ENCODE peak calls at places on chromosomes 2 and 18, in seven cellular contexts. One of them, this sample, is unnamed.

GRCh38 chr2:191892391-191892790 is 45.5 kb upstream of the CAVIN2 start:
- DNase-seq in NCI-H187 treated with DMSO at 0.1 percent for 48 hours: no peak
- DNase-seq in HAP-1: no peak
- DNase-seq in lung microvascular endothelial cell: peak; percentile 29
- DNase-seq in cardiac muscle cell: no peak
- DNase-seq in NCI-H774: no peak
- DNase-seq in stimulated activated CD8-positive, alpha-beta memory T cell treated with anti-CD3 and anti-CD28 coated beads, Interleukin-15, amount 100 ng/mL, for 48 hours: no peak
- DNase-seq in this sample: no peak

GRCh38 chr2:208280933-208281332 is 14.9 kb downstream of the PIKFYVE start:
- DNase-seq in NCI-H187 treated with DMSO at 0.1 percent for 48 hours: no peak
- DNase-seq in HAP-1: no peak
- DNase-seq in lung microvascular endothelial cell: no peak
- DNase-seq in cardiac muscle cell: no peak
- DNase-seq in NCI-H774: no peak
- DNase-seq in stimulated activated CD8-positive, alpha-beta memory T cell treated with anti-CD3 and anti-CD28 coated beads, Interleukin-15, amount 100 ng/mL, for 48 hours: no peak
- DNase-seq in this sample: no peak

GRCh38 chr2:96117701-96118588 is 1.6 kb upstream of the ADRA2B start:
- DNase-seq in NCI-H187 treated with DMSO at 0.1 percent for 48 hours: no peak
- DNase-seq in HAP-1: no peak
- DNase-seq in lung microvascular endothelial cell: no peak
- DNase-seq in cardiac muscle cell: peak; percentile 13
- DNase-seq in NCI-H774: no peak
- DNase-seq in stimulated activated CD8-positive, alpha-beta memory T cell treated with anti-CD3 and anti-CD28 coated beads, Interleukin-15, amount 100 ng/mL, for 48 hours: no peak
- DNase-seq in this sample: no peak

GRCh38 chr2:2763351-2763997 is 432.4 kb upstream of the MYT1L start:
- DNase-seq in NCI-H187 treated with DMSO at 0.1 percent for 48 hours: no peak
- DNase-seq in HAP-1: no peak
- DNase-seq in lung microvascular endothelial cell: no peak
- DNase-seq in cardiac muscle cell: no peak
- DNase-seq in NCI-H774: no peak
- DNase-seq in stimulated activated CD8-positive, alpha-beta memory T cell treated with anti-CD3 and anti-CD28 coated beads, Interleukin-15, amount 100 ng/mL, for 48 hours: no peak
- DNase-seq in this sample: no peak

GRCh38 chr2:234444888-234445287 is 52.0 kb downstream of the ARL4C start:
- DNase-seq in NCI-H187 treated with DMSO at 0.1 percent for 48 hours: no peak
- DNase-seq in HAP-1: no peak
- DNase-seq in lung microvascular endothelial cell: peak; percentile 89
- DNase-seq in cardiac muscle cell: no peak
- DNase-seq in NCI-H774: no peak
- DNase-seq in stimulated activated CD8-positive, alpha-beta memory T cell treated with anti-CD3 and anti-CD28 coated beads, Interleukin-15, amount 100 ng/mL, for 48 hours: no peak
- DNase-seq in this sample: no peak

GRCh38 chr2:241354668-241355658 is 1.1 kb upstream of the FARP2 start:
- DNase-seq in NCI-H187 treated with DMSO at 0.1 percent for 48 hours: no peak
- DNase-seq in HAP-1: peak; percentile 57
- DNase-seq in lung microvascular endothelial cell: peak; percentile 59
- DNase-seq in cardiac muscle cell: peak; percentile 84
- DNase-seq in NCI-H774: peak; percentile 56
- DNase-seq in stimulated activated CD8-positive, alpha-beta memory T cell treated with anti-CD3 and anti-CD28 coated beads, Interleukin-15, amount 100 ng/mL, for 48 hours: peak; percentile 72
- DNase-seq in this sample: peak; percentile 70

GRCh38 chr2:218033590-218034496 is 31.0 kb upstream of the TNS1 start:
- DNase-seq in NCI-H187 treated with DMSO at 0.1 percent for 48 hours: no peak
- DNase-seq in HAP-1: no peak
- DNase-seq in lung microvascular endothelial cell: no peak
- DNase-seq in cardiac muscle cell: peak; percentile 54
- DNase-seq in NCI-H774: no peak
- DNase-seq in stimulated activated CD8-positive, alpha-beta memory T cell treated with anti-CD3 and anti-CD28 coated beads, Interleukin-15, amount 100 ng/mL, for 48 hours: no peak
- DNase-seq in this sample: no peak

GRCh38 chr2:168233726-168234406 is 13.5 kb downstream of the STK39 start:
- DNase-seq in NCI-H187 treated with DMSO at 0.1 percent for 48 hours: no peak
- DNase-seq in HAP-1: no peak
- DNase-seq in lung microvascular endothelial cell: no peak
- DNase-seq in cardiac muscle cell: no peak
- DNase-seq in NCI-H774: no peak
- DNase-seq in stimulated activated CD8-positive, alpha-beta memory T cell treated with anti-CD3 and anti-CD28 coated beads, Interleukin-15, amount 100 ng/mL, for 48 hours: no peak
- DNase-seq in this sample: no peak

GRCh38 chr2:31386648-31387047 is 27.9 kb downstream of the XDH start:
- DNase-seq in NCI-H187 treated with DMSO at 0.1 percent for 48 hours: no peak
- DNase-seq in HAP-1: no peak
- DNase-seq in lung microvascular endothelial cell: no peak
- DNase-seq in cardiac muscle cell: no peak
- DNase-seq in NCI-H774: no peak
- DNase-seq in stimulated activated CD8-positive, alpha-beta memory T cell treated with anti-CD3 and anti-CD28 coated beads, Interleukin-15, amount 100 ng/mL, for 48 hours: no peak
- DNase-seq in this sample: peak; percentile 12

GRCh38 chr2:222532315-222532714 is 108.0 kb downstream of the SGPP2 start:
- DNase-seq in NCI-H187 treated with DMSO at 0.1 percent for 48 hours: no peak
- DNase-seq in HAP-1: no peak
- DNase-seq in lung microvascular endothelial cell: no peak
- DNase-seq in cardiac muscle cell: no peak
- DNase-seq in NCI-H774: no peak
- DNase-seq in stimulated activated CD8-positive, alpha-beta memory T cell treated with anti-CD3 and anti-CD28 coated beads, Interleukin-15, amount 100 ng/mL, for 48 hours: no peak
- DNase-seq in this sample: no peak

GRCh38 chr18:72206814-72207213 is 337.3 kb downstream of the CBLN2 start:
- DNase-seq in NCI-H187 treated with DMSO at 0.1 percent for 48 hours: peak; percentile 44
- DNase-seq in HAP-1: no peak
- DNase-seq in lung microvascular endothelial cell: no peak
- DNase-seq in cardiac muscle cell: peak; percentile 38
- DNase-seq in NCI-H774: no peak
- DNase-seq in stimulated activated CD8-positive, alpha-beta memory T cell treated with anti-CD3 and anti-CD28 coated beads, Interleukin-15, amount 100 ng/mL, for 48 hours: no peak
- DNase-seq in this sample: no peak

GRCh38 chr2:160928854-160929301 is 231.3 kb upstream of the TANK start:
- DNase-seq in NCI-H187 treated with DMSO at 0.1 percent for 48 hours: no peak
- DNase-seq in HAP-1: no peak
- DNase-seq in lung microvascular endothelial cell: no peak
- DNase-seq in cardiac muscle cell: no peak
- DNase-seq in NCI-H774: no peak
- DNase-seq in stimulated activated CD8-positive, alpha-beta memory T cell treated with anti-CD3 and anti-CD28 coated beads, Interleukin-15, amount 100 ng/mL, for 48 hours: no peak
- DNase-seq in this sample: no peak

GRCh38 chr2:68853035-68853434 is 18.2 kb downstream of the BMP10 start:
- DNase-seq in NCI-H187 treated with DMSO at 0.1 percent for 48 hours: no peak
- DNase-seq in HAP-1: no peak
- DNase-seq in lung microvascular endothelial cell: peak; percentile 17
- DNase-seq in cardiac muscle cell: no peak
- DNase-seq in NCI-H774: no peak
- DNase-seq in stimulated activated CD8-positive, alpha-beta memory T cell treated with anti-CD3 and anti-CD28 coated beads, Interleukin-15, amount 100 ng/mL, for 48 hours: no peak
- DNase-seq in this sample: no peak

GRCh38 chr2:196453613-196454047 is 185.9 kb upstream of the CCDC150 start:
- DNase-seq in NCI-H187 treated with DMSO at 0.1 percent for 48 hours: no peak
- DNase-seq in HAP-1: peak; percentile 24
- DNase-seq in lung microvascular endothelial cell: peak; percentile 81
- DNase-seq in cardiac muscle cell: peak; percentile 44
- DNase-seq in NCI-H774: no peak
- DNase-seq in stimulated activated CD8-positive, alpha-beta memory T cell treated with anti-CD3 and anti-CD28 coated beads, Interleukin-15, amount 100 ng/mL, for 48 hours: peak; percentile 2
- DNase-seq in this sample: peak; percentile 21

GRCh38 chr2:232927041-232927792 is 57.2 kb downstream of the SNORC start:
- DNase-seq in NCI-H187 treated with DMSO at 0.1 percent for 48 hours: no peak
- DNase-seq in HAP-1: no peak
- DNase-seq in lung microvascular endothelial cell: no peak
- DNase-seq in cardiac muscle cell: no peak
- DNase-seq in NCI-H774: no peak
- DNase-seq in stimulated activated CD8-positive, alpha-beta memory T cell treated with anti-CD3 and anti-CD28 coated beads, Interleukin-15, amount 100 ng/mL, for 48 hours: no peak
- DNase-seq in this sample: no peak

GRCh38 chr18:76932026-76932819 is 109.9 kb downstream of the ZNF236 start:
- DNase-seq in NCI-H187 treated with DMSO at 0.1 percent for 48 hours: no peak
- DNase-seq in HAP-1: no peak
- DNase-seq in lung microvascular endothelial cell: peak; percentile 41
- DNase-seq in cardiac muscle cell: no peak
- DNase-seq in NCI-H774: no peak
- DNase-seq in stimulated activated CD8-positive, alpha-beta memory T cell treated with anti-CD3 and anti-CD28 coated beads, Interleukin-15, amount 100 ng/mL, for 48 hours: no peak
- DNase-seq in this sample: no peak

GRCh38 chr2:234631896-234632514 is 135.1 kb upstream of the ARL4C start:
- DNase-seq in NCI-H187 treated with DMSO at 0.1 percent for 48 hours: no peak
- DNase-seq in HAP-1: no peak
- DNase-seq in lung microvascular endothelial cell: no peak
- DNase-seq in cardiac muscle cell: no peak
- DNase-seq in NCI-H774: no peak
- DNase-seq in stimulated activated CD8-positive, alpha-beta memory T cell treated with anti-CD3 and anti-CD28 coated beads, Interleukin-15, amount 100 ng/mL, for 48 hours: no peak
- DNase-seq in this sample: no peak

GRCh38 chr2:96869824-96870630 is at the start of gene SEMA4C:
- DNase-seq in NCI-H187 treated with DMSO at 0.1 percent for 48 hours: no peak
- DNase-seq in HAP-1: no peak
- DNase-seq in lung microvascular endothelial cell: no peak
- DNase-seq in cardiac muscle cell: peak; percentile 81
- DNase-seq in NCI-H774: peak; percentile 55
- DNase-seq in stimulated activated CD8-positive, alpha-beta memory T cell treated with anti-CD3 and anti-CD28 coated beads, Interleukin-15, amount 100 ng/mL, for 48 hours: no peak
- DNase-seq in this sample: no peak

GRCh38 chr18:24176727-24177416 is 38.0 kb downstream of the CABYR start:
- DNase-seq in NCI-H187 treated with DMSO at 0.1 percent for 48 hours: no peak
- DNase-seq in HAP-1: peak; percentile 33
- DNase-seq in lung microvascular endothelial cell: peak; percentile 59
- DNase-seq in cardiac muscle cell: peak; percentile 72
- DNase-seq in NCI-H774: peak; percentile 23
- DNase-seq in stimulated activated CD8-positive, alpha-beta memory T cell treated with anti-CD3 and anti-CD28 coated beads, Interleukin-15, amount 100 ng/mL, for 48 hours: peak; percentile 29
- DNase-seq in this sample: peak; percentile 61

GRCh38 chr2:138177693-138178092 is 213.4 kb downstream of the HNMT start:
- DNase-seq in NCI-H187 treated with DMSO at 0.1 percent for 48 hours: no peak
- DNase-seq in HAP-1: no peak
- DNase-seq in lung microvascular endothelial cell: no peak
- DNase-seq in cardiac muscle cell: no peak
- DNase-seq in NCI-H774: no peak
- DNase-seq in stimulated activated CD8-positive, alpha-beta memory T cell treated with anti-CD3 and anti-CD28 coated beads, Interleukin-15, amount 100 ng/mL, for 48 hours: no peak
- DNase-seq in this sample: no peak